ENCODE peak calls at places on chromosomes 2 and 18, in five cellular contexts. One of them, this sample, is unnamed.

GRCh38 chr2:1685957-1686783 is 58.1 kb downstream of the PXDN start:
- DNase-seq in H4: no peak
- DNase-seq in pancreas: no peak
- DNase-seq in CD8-positive, alpha-beta memory T cell: no peak
- DNase-seq in fibroblast of villous mesenchyme: no peak
- DNase-seq in this sample: peak; percentile 36

GRCh38 chr2:11552260-11552638 is 18.4 kb downstream of the GREB1 start:
- DNase-seq in H4: no peak
- DNase-seq in CD8-positive, alpha-beta memory T cell: no peak
- DNase-seq in pancreas: no peak
- DNase-seq in fibroblast of villous mesenchyme: no peak
- DNase-seq in this sample: no peak

GRCh38 chr2:117983040-117983439 is 30.8 kb downstream of the CCDC93 start:
- DNase-seq in H4: no peak
- DNase-seq in fibroblast of villous mesenchyme: peak; percentile 26
- DNase-seq in CD8-positive, alpha-beta memory T cell: no peak
- DNase-seq in pancreas: no peak
- DNase-seq in this sample: no peak

GRCh38 chr2:54457326-54458023 is 1.3 kb downstream of the SPTBN1 start:
- DNase-seq in CD8-positive, alpha-beta memory T cell: no peak
- DNase-seq in fibroblast of villous mesenchyme: no peak
- DNase-seq in pancreas: peak; percentile 55
- DNase-seq in H4: no peak
- DNase-seq in this sample: peak; percentile 71

GRCh38 chr18:35131387-35132283 is 90.4 kb downstream of the MAPRE2 start:
- DNase-seq in H4: no peak
- DNase-seq in pancreas: no peak
- DNase-seq in CD8-positive, alpha-beta memory T cell: no peak
- DNase-seq in fibroblast of villous mesenchyme: no peak
- DNase-seq in this sample: no peak

GRCh38 chr18:58290059-58290747 is 246.2 kb downstream of the NEDD4L start:
- DNase-seq in H4: no peak
- DNase-seq in fibroblast of villous mesenchyme: peak; percentile 41
- DNase-seq in pancreas: no peak
- DNase-seq in CD8-positive, alpha-beta memory T cell: no peak
- DNase-seq in this sample: no peak

GRCh38 chr2:117536139-117536538 is 278.4 kb upstream of the DDX18 start:
- DNase-seq in CD8-positive, alpha-beta memory T cell: no peak
- DNase-seq in H4: no peak
- DNase-seq in fibroblast of villous mesenchyme: no peak
- DNase-seq in pancreas: no peak
- DNase-seq in this sample: no peak

GRCh38 chr2:202965810-202966454 is 48.7 kb upstream of the NBEAL1 start:
- DNase-seq in H4: peak; percentile 67
- DNase-seq in fibroblast of villous mesenchyme: peak; percentile 83
- DNase-seq in pancreas: no peak
- DNase-seq in CD8-positive, alpha-beta memory T cell: no peak
- DNase-seq in this sample: no peak

GRCh38 chr2:29160184-29160583 is 45.0 kb downstream of the CLIP4 start:
- DNase-seq in H4: no peak
- DNase-seq in CD8-positive, alpha-beta memory T cell: no peak
- DNase-seq in pancreas: no peak
- DNase-seq in fibroblast of villous mesenchyme: no peak
- DNase-seq in this sample: no peak

GRCh38 chr2:94986392-94986963 is 39.0 kb upstream of the MAL start:
- DNase-seq in CD8-positive, alpha-beta memory T cell: no peak
- DNase-seq in pancreas: no peak
- DNase-seq in H4: peak; percentile 57
- DNase-seq in fibroblast of villous mesenchyme: peak; percentile 65
- DNase-seq in this sample: peak; percentile 57

GRCh38 chr2:57443985-57444501 is 602.6 kb upstream of the VRK2 start:
- DNase-seq in fibroblast of villous mesenchyme: peak; percentile 56
- DNase-seq in H4: peak; percentile 36
- DNase-seq in pancreas: no peak
- DNase-seq in CD8-positive, alpha-beta memory T cell: no peak
- DNase-seq in this sample: peak; percentile 82

GRCh38 chr2:157880927-157881326 is 4.8 kb upstream of the ACVR1 start:
- DNase-seq in pancreas: no peak
- DNase-seq in fibroblast of villous mesenchyme: no peak
- DNase-seq in CD8-positive, alpha-beta memory T cell: no peak
- DNase-seq in H4: no peak
- DNase-seq in this sample: no peak

This sample was measured in SW480.